ENCODE peak calls at places on chromosomes 1 and 21, in four cellular contexts. Z is hepatocyte; P is myocyte; M is stimulated activated CD4-positive, alpha-beta T cell treated with anti-CD3 and anti-CD28 coated beads, Interleukin-2, amount 100 ng/mL, for 24 hours. L is an unnamed sample.
A peak's percentile ranks its signal among the peaks of the same experiment; 100 is the strongest.

GRCh38 chr1:8363764-8364301 is 45.9 kb downstream of the SLC45A1 start:
- DNase-seq in Z (no peak), P (no peak), M (no peak), L (no peak)

GRCh38 chr1:150020711-150021110 is 10.2 kb upstream of the OTUD7B start:
- DNase-seq in Z (no peak), P (no peak), M (no peak), L (no peak)

GRCh38 chr1:11339346-11340247 is 66.6 kb downstream of the UBIAD1 start:
- DNase-seq in Z (peak; percentile 65), P (peak; percentile 97), M (no peak), L (no peak)

GRCh38 chr1:161952603-161953172 is 71.0 kb downstream of the OLFML2B start:
- DNase-seq in Z (no peak), P (no peak), M (no peak), L (no peak)

GRCh38 chr21:17491716-17492414 is 21.0 kb upstream of the CXADR start:
- DNase-seq in Z (peak; percentile 21), P (peak; percentile 88), M (no peak), L (no peak)

GRCh38 chr1:90706437-90707362 is 10.4 kb downstream of the BARHL2 start:
- DNase-seq in Z (peak; percentile 67), P (no peak), M (no peak), L (no peak)

GRCh38 chr1:97271906-97272788 is 550.6 kb downstream of the PTBP2 start:
- DNase-seq in Z (no peak), P (peak; percentile 11), M (no peak), L (no peak)

GRCh38 chr1:227793079-227793947 is 22.2 kb upstream of the PRSS38 start:
- DNase-seq in Z (no peak), P (no peak), M (no peak), L (no peak)

GRCh38 chr1:35708179-35708891 is 10.3 kb downstream of the C1orf216 start:
- DNase-seq in Z (no peak), P (peak; percentile 19), M (no peak), L (peak; percentile 13)

GRCh38 chr1:51423098-51423821 is 92.9 kb upstream of the TTC39A start:
- DNase-seq in Z (no peak), P (peak; percentile 6), M (no peak), L (no peak)

GRCh38 chr1:106571109-106571508 is 485.4 kb upstream of the PRMT6 start:
- DNase-seq in Z (no peak), P (no peak), M (no peak), L (no peak)